ENCODE peak calls at places on chromosomes 4 and X, in six cellular contexts. R is activated CD4-positive, alpha-beta T cell treated with anti-CD3 and anti-CD28 coated beads, Interleukin-2, amount 10 ng/mL, durations not matched to agents 7 days and 5 days; C is stimulated activated CD4-positive, alpha-beta T cell treated with anti-CD3 and anti-CD28 coated beads, Interleukin-2, amount 100 ng/mL, for 48 hours; S is HTR-8/SVneo; Y is erythroblast; V is AG08395. T is an unnamed sample.

GRCh38 chrX:55151199-55151598 is 62.4 kb downstream of the PAGE2 start:
- DNase-seq in Y (no peak), S (no peak), R (no peak), C (no peak), V (no peak), T (no peak)

GRCh38 chrX:120468479-120468824 is 644 bp downstream of the LAMP2 start:
- DNase-seq in C (no peak), Y (no peak), R (no peak), S (no peak), V (no peak), T (no peak)

GRCh38 chr4:6749340-6750171 is 33.0 kb upstream of the KIAA0232 start:
- DNase-seq in R (no peak), S (peak; percentile 34), Y (peak; percentile 35), V (peak; percentile 73), C (no peak), T (no peak)

GRCh38 chr4:70734168-70734954 is 12.6 kb downstream of the RUFY3 start:
- DNase-seq in V (peak; percentile 55), C (no peak), Y (peak; percentile 17), S (no peak), R (peak; percentile 68), T (no peak)

GRCh38 chr4:87151730-87152129 is 68.7 kb downstream of the KLHL8 start:
- DNase-seq in S (no peak), C (no peak), V (no peak), Y (no peak), R (no peak), T (no peak)

GRCh38 chr4:113153529-113154101 is 104.2 kb downstream of the ANK2 start:
- DNase-seq in R (no peak), S (no peak), V (no peak), C (no peak), Y (no peak), T (no peak)

GRCh38 chr4:125225806-125226205 is 88.9 kb upstream of the FAT4 start:
- DNase-seq in S (no peak), C (no peak), Y (no peak), R (no peak), V (no peak), T (no peak)

GRCh38 chrX:5113128-5113527 is 1115.5 kb downstream of the NLGN4X start:
- DNase-seq in V (no peak), S (no peak), Y (peak; percentile 11), R (no peak), C (no peak), T (no peak)

GRCh38 chr4:145797278-145797677 is 117.3 kb downstream of the C4orf51 start:
- DNase-seq in V (no peak), S (no peak), C (no peak), R (no peak), Y (no peak), T (no peak)

GRCh38 chr4:111806331-111806730 is 338.9 kb upstream of the FAM241A start:
- DNase-seq in R (no peak), S (no peak), V (no peak), C (no peak), Y (no peak), T (no peak)

GRCh38 chr4:74540193-74540592 is 95.3 kb downstream of the AREG start:
- DNase-seq in C (no peak), S (no peak), Y (no peak), R (no peak), V (peak; percentile 31), T (no peak)

GRCh38 chrX:16882702-16883486 is 12.7 kb upstream of the RBBP7 start:
- DNase-seq in Y (peak; percentile 72), V (peak; percentile 57), S (peak; percentile 78), C (peak; percentile 64), R (peak; percentile 65), T (peak; percentile 48)

GRCh38 chr4:8015512-8015911 is 75.9 kb upstream of the AFAP1 start:
- DNase-seq in R (no peak), C (no peak), S (peak; percentile 60), V (peak; percentile 55), Y (no peak), T (no peak)

GRCh38 chr4:174689618-174690017 is 139.4 kb downstream of the GLRA3 start:
- DNase-seq in R (no peak), Y (peak; percentile 29), C (no peak), S (no peak), V (no peak), T (no peak)

GRCh38 chrX:96566856-96567255 is 117.8 kb upstream of the DIAPH2 start:
- DNase-seq in R (no peak), S (no peak), Y (no peak), C (no peak), V (no peak), T (no peak)